ENCODE peak calls at places on chromosome 13, in nine cellular contexts. F is A549, D is endodermal cell, M is neural progenitor cell, K is mammary epithelial cell, Q is heart left ventricle, V is tibial nerve, G is heart right ventricle, H is thoracic aorta. A is an unnamed sample. For H3K4me1, the result is how much of the 10 kb centered on the place peaks cover.

GRCh38 chr13:62300021-62300420 is 884.4 kb upstream of the PCDH20 start:
- DNase-seq in V (no peak), F (no peak), K (no peak), Q (no peak), G (no peak), H (no peak), M (no peak), D (no peak), A (no peak)

GRCh38 chr13:65943711-65944110 is 1286.4 kb downstream of the PCDH9 start:
- DNase-seq in F (no peak), H (no peak), M (no peak), V (no peak), Q (no peak), K (no peak), G (no peak), D (no peak), A (no peak)

GRCh38 chr13:85194482-85194881 is 604.7 kb downstream of the SLITRK6 start:
- DNase-seq in G (no peak), M (no peak), K (no peak), D (no peak), Q (no peak), V (no peak), F (no peak), H (no peak), A (no peak)

GRCh38 chr13:60453490-60453889 is 56.5 kb downstream of the TDRD3 start:
- DNase-seq in K (no peak), G (no peak), M (peak), D (no peak), Q (no peak), H (no peak), F (no peak), V (no peak), A (no peak)

GRCh38 chr13:53141336-53141735 is 112.7 kb downstream of the OLFM4 start:
- DNase-seq in V (no peak), M (no peak), F (no peak), K (no peak), H (no peak), G (no peak), D (no peak), Q (no peak), A (no peak)

GRCh38 chr13:111347438-111347837 is 27.0 kb downstream of the TEX29 start:
- DNase-seq in Q (no peak), D (no peak), M (no peak), H (no peak), G (no peak), F (no peak), V (no peak), K (peak), A (no peak)

GRCh38 chr13:99307648-99308339 is 595 bp upstream of the GPR183 start:
- DNase-seq in V (no peak), D (peak), H (no peak), Q (no peak), F (no peak), K (peak), G (no peak), M (no peak), A (no peak)

GRCh38 chr13:73625562-73626339 is 508.5 kb downstream of the KLF12 start:
- DNase-seq in Q (no peak), V (no peak), G (no peak), D (no peak), H (no peak), M (no peak), F (no peak), K (no peak), A (no peak)

GRCh38 chr13:99281811-99282263 is 23.7 kb upstream of the GPR18 start:
- DNase-seq in H (peak), M (no peak), D (no peak), F (no peak), K (no peak), V (peak), G (peak), Q (peak), A (no peak)

GRCh38 chr13:112175162-112176075 is 108.5 kb downstream of the SOX1 start:
- DNase-seq in K (no peak), V (no peak), F (no peak), G (no peak), H (no peak), D (peak), M (no peak), Q (no peak), A (no peak)

GRCh38 chr13:98048263-98048662 is 94.6 kb upstream of the FARP1 start:
- DNase-seq in M (no peak), Q (no peak), F (no peak), K (no peak), H (no peak), V (no peak), G (no peak), D (peak), A (no peak)

GRCh38 chr13:76871332-76871945 is 14.8 kb downstream of the KCTD12 start:
- DNase-seq in V (no peak), G (no peak), M (no peak), Q (no peak), D (no peak), F (no peak), H (no peak), K (no peak), A (no peak)

GRCh38 chr13:88144580-88144979 is 473.4 kb downstream of the SLITRK5 start:
- DNase-seq in G (no peak), Q (no peak), H (no peak), V (no peak), M (no peak), D (peak), K (no peak), F (no peak), A (no peak)

GRCh38 chr13:111251646-111252448 is 68.6 kb upstream of the TEX29 start:
- DNase-seq in V (no peak), F (no peak), Q (no peak), G (no peak), D (no peak), K (no peak), M (no peak), H (no peak), A (no peak)

GRCh38 chr13:24680921-24681585 is 845 bp downstream of the ATP12A start:
- DNase-seq in V (no peak), H (no peak), F (no peak), M (no peak), D (no peak), Q (no peak), K (no peak), G (no peak), A (no peak)

GRCh38 chr13:97321101-97321500 is 99.0 kb downstream of the MBNL2 start:
- DNase-seq in D (peak), K (no peak), V (no peak), Q (no peak), M (no peak), F (no peak), H (no peak), G (no peak), A (no peak)

GRCh38 chr13:23681253-23681652 is 111.0 kb downstream of the TNFRSF19 start:
- DNase-seq in D (no peak), H (no peak), G (no peak), V (no peak), K (no peak), M (no peak), F (no peak), Q (no peak), A (no peak)

GRCh38 chr13:98007001-98007400 is 53.5 kb downstream of the IPO5 start:
- DNase-seq in K (no peak), D (no peak), G (no peak), F (no peak), V (no peak), M (no peak), H (no peak), Q (no peak), A (no peak)

GRCh38 chr13:72125561-72125960 is 258.6 kb upstream of the DACH1 start:
- DNase-seq in M (no peak), F (no peak), V (no peak), H (no peak), G (no peak), K (peak), Q (no peak), D (no peak), A (no peak)

GRCh38 chr13:98393873-98394272 is 183.0 kb downstream of the STK24 start:
- DNase-seq in K (no peak), F (no peak), H (no peak), M (no peak), Q (no peak), G (no peak), D (no peak), V (no peak), A (no peak)

GRCh38 chr13:93984876-93985275 is 494.6 kb downstream of the DCT start:
- DNase-seq in G (no peak), K (no peak), H (no peak), Q (no peak), F (no peak), D (peak), V (no peak), M (no peak), A (no peak)

GRCh38 chr13:31035162-31035951 is 102.9 kb downstream of the TEX26 start:
- DNase-seq in D (no peak), Q (peak), V (no peak), M (no peak), H (no peak), G (peak), F (no peak), K (no peak), A (no peak)

GRCh38 chr13:86002921-86003488 is 203.8 kb upstream of the SLITRK6 start:
- DNase-seq in V (no peak), G (no peak), M (peak), K (no peak), H (no peak), Q (no peak), F (no peak), D (no peak), A (no peak)

GRCh38 chr13:79060216-79060615 is 345.8 kb downstream of the RBM26 start:
- DNase-seq in D (no peak), Q (no peak), K (no peak), M (no peak), G (no peak), V (no peak), F (no peak), H (no peak), A (no peak)

GRCh38 chr13:49833402-49833801 is 40.9 kb upstream of the KPNA3 start:
- DNase-seq in D (no peak), H (no peak), Q (no peak), V (no peak), K (no peak), F (no peak), G (no peak), M (no peak), A (no peak)

GRCh38 chr13:90640976-90641375 is 706.5 kb upstream of the MIR17HG start:
- DNase-seq in Q (no peak), H (no peak), K (peak), M (no peak), F (no peak), G (no peak), D (no peak), V (no peak), A (no peak)

GRCh38 chr13:39036212-39036611 is 1.7 kb downstream of the PROSER1 start:
- DNase-seq in V (no peak), Q (no peak), H (no peak), G (no peak), K (peak), M (no peak), F (no peak), D (no peak), A (no peak)

GRCh38 chr13:39034085-39034484 is 3.8 kb downstream of the PROSER1 start:
- DNase-seq in V (no peak), K (no peak), M (no peak), G (no peak), Q (no peak), F (no peak), D (no peak), H (no peak), A (no peak)

GRCh38 chr13:39035204-39035603 is 2.7 kb downstream of the PROSER1 start:
- DNase-seq in V (no peak), G (no peak), K (no peak), Q (no peak), D (peak), F (no peak), H (no peak), M (no peak), A (no peak)

GRCh38 chr13:39037410-39037879 is 444 bp downstream of the PROSER1 start:
- DNase-seq in Q (no peak), V (no peak), M (no peak), H (no peak), F (no peak), K (no peak), G (no peak), D (no peak), A (no peak)

DNA sequence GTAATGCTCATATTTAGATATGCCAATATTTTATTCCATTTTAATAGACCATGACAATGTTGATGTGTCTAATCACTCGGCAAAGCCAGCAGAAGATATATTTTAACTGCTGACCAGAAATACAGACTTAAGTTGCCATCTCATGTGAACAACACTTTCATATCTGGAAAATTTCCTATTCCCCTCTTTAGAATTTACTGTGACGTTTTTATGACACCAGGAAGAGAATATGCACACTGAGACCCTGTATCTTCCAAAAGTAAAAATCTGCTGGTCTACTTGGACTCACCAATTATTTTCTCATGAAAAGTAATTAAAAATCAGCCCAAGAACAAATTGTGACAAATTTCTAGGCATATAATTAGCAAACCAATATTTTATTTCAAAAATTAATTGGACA is 2.1 kb downstream of the PROSER1 start:
- DNase-seq in G (no peak), Q (no peak), H (no peak), F (no peak), K (no peak), V (no peak), D (no peak), M (no peak), A (no peak)
- H3K4me1 ChIP-seq in G (under half), Q (under half), H (under half), F (under half), K (under half), V (under half), D (under half), M (under half), A (under half)

GRCh38 chr13:46663216-46663615 is 110.2 kb downstream of the LRCH1 start:
- DNase-seq in H (no peak), K (no peak), G (no peak), F (no peak), M (no peak), V (no peak), D (no peak), Q (no peak), A (no peak)

GRCh38 chr13:46662690-46663089 is 109.7 kb downstream of the LRCH1 start:
- DNase-seq in Q (no peak), G (no peak), V (no peak), K (no peak), H (no peak), M (no peak), F (no peak), D (no peak), A (no peak)

GRCh38 chr13:46665243-46665629 is 112.3 kb downstream of the LRCH1 start:
- DNase-seq in M (no peak), V (no peak), D (no peak), K (no peak), Q (no peak), F (no peak), G (no peak), H (no peak), A (no peak)

GRCh38 chr13:46664195-46664594 is 111.2 kb downstream of the LRCH1 start:
- DNase-seq in G (no peak), D (no peak), V (no peak), M (no peak), F (no peak), K (no peak), Q (no peak), H (no peak), A (no peak)

GRCh38 chr13:46663644-46664043 is 110.7 kb downstream of the LRCH1 start:
- DNase-seq in F (no peak), Q (no peak), V (no peak), D (no peak), H (no peak), G (no peak), K (no peak), M (no peak), A (no peak)
- H3K4me1 ChIP-seq in F (half or more), Q (half or more), V (under half), D (under half), H (under half), G (under half), K (under half), M (under half), A (under half)

GRCh38 chr13:75362026-75362425 is 119.9 kb downstream of the TBC1D4 start:
- DNase-seq in G (no peak), H (no peak), D (no peak), V (no peak), K (no peak), M (no peak), Q (no peak), F (no peak), A (no peak)

GRCh38 chr13:75360170-75360569 is 121.8 kb downstream of the TBC1D4 start:
- DNase-seq in M (no peak), D (no peak), Q (no peak), F (no peak), H (no peak), G (no peak), V (no peak), K (no peak), A (no peak)

GRCh38 chr13:75365724-75366173 is 116.2 kb downstream of the TBC1D4 start:
- DNase-seq in M (no peak), V (no peak), H (no peak), G (no peak), F (peak), D (no peak), K (peak), Q (no peak), A (no peak)

GRCh38 chr13:75364131-75364713 is 117.7 kb downstream of the TBC1D4 start:
- DNase-seq in D (no peak), V (no peak), G (no peak), Q (no peak), M (no peak), H (no peak), K (peak), F (no peak), A (no peak)

DNA sequence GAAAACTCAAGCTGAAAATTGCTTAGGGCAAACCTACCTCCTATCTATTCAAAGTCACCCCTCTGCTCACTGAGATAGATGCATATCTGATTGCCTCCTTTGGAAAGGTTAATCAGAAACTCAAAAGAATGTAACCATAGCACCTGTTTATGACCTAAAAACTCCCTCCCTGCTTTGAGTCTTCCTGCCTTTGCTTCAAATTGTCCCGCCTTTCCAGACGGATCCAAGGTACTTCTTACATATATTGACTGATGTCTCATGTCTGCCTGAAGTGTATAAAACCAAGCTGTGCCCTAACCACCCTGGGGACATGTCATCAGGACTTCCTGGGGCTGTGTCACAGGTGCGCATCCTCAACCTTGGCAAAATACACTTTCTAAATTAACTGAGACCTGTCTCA is 118.6 kb downstream of the TBC1D4 start:
- DNase-seq in G (no peak), D (no peak), V (no peak), Q (no peak), F (no peak), H (no peak), M (no peak), K (no peak), A (no peak)
- H3K4me1 ChIP-seq in G (under half), D (under half), V (under half), Q (under half), F (under half), H (under half), M (under half), K (half or more), A (under half)

DNA sequence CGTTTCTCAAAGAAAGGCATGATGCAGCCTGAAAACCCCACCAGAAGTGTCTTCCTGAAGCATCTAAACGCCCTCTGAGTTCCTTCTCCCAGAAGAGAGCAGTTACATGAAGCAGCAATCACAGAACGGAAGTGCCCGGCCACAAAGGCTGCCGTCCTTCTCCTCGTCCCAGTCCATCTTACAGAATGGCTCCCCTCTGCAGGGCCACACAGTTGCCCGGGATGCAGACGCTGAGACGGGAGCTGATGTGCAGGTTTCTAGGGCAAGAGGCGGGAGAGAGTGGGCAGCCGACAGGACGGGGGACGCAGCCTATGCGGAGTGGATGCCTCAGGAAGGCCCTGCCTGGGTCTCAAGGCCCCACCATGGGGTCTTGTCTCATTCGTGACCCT is 34.9 kb downstream of the RASA3 start:
- DNase-seq in M (no peak), D (no peak), Q (no peak), K (no peak), V (no peak), H (no peak), F (no peak), G (no peak), A (no peak)
- H3K4me1 ChIP-seq in M (under half), D (under half), Q (under half), K (under half), V (under half), H (under half), F (under half), G (under half), A (under half)

GRCh38 chr13:41463823-41464602 is 6.7 kb downstream of the RGCC start:
- DNase-seq in K (no peak), H (no peak), V (no peak), F (no peak), Q (no peak), M (no peak), G (no peak), D (no peak), A (no peak)
- H3K4me1 ChIP-seq in K (under half), H (under half), V (under half), F (under half), Q (under half), M (under half), G (under half), D (under half), A (under half)

GRCh38 chr13:32165791-32166190 is 134.2 kb downstream of the FRY start:
- DNase-seq in F (no peak), K (peak), V (no peak), D (no peak), M (no peak), H (no peak), Q (peak), G (peak), A (no peak)
- H3K4me1 ChIP-seq in F (under half), K (under half), V (under half), D (under half), M (under half), H (under half), Q (under half), G (under half), A (under half)